ENCODE peak calls at places on chromosomes 6 and 20, in four cellular contexts. S, W, B and N are unnamed samples.

GRCh38 chr6:122491915-122492537 is 20.4 kb upstream of the SERINC1 start:
- DNase-seq in S (no peak), W (peak), B (peak), N (peak)

GRCh38 chr6:136740050-136740974 is 52.0 kb downstream of the MAP3K5 start:
- DNase-seq in S (no peak), W (no peak), B (no peak), N (peak)

GRCh38 chr6:136014454-136015421 is 163.2 kb downstream of the PDE7B start:
- DNase-seq in S (no peak), W (no peak), B (no peak), N (peak)

GRCh38 chr6:30483677-30484279 is 5.5 kb upstream of the HLA-E start:
- DNase-seq in S (peak), W (peak), B (no peak), N (peak)

GRCh38 chr6:24893342-24893850 is 42.4 kb downstream of the RIPOR2 start:
- DNase-seq in S (no peak), W (no peak), B (no peak), N (no peak)

GRCh38 chr20:14336667-14337066 is 745 bp downstream of the FLRT3 start:
- DNase-seq in S (no peak), W (no peak), B (no peak), N (peak)

GRCh38 chr6:23533954-23534725 is 591.9 kb upstream of the NRSN1 start:
- DNase-seq in S (no peak), W (no peak), B (no peak), N (no peak)

GRCh38 chr6:98054453-98054852 is 771.4 kb upstream of the MMS22L start:
- DNase-seq in S (no peak), W (no peak), B (no peak), N (peak)

GRCh38 chr6:133051264-133051663 is 189.9 kb upstream of the EYA4 start:
- DNase-seq in S (no peak), W (no peak), B (no peak), N (peak)

GRCh38 chr6:159214281-159214680 is 45.1 kb downstream of the FNDC1 start:
- DNase-seq in S (no peak), W (no peak), B (no peak), N (no peak)

GRCh38 chr6:13554929-13555333 is 19.5 kb upstream of the SIRT5 start:
- DNase-seq in S (no peak), W (no peak), B (peak), N (peak)
- TF ChIP-seq CHD1 in S (no peak), W (no peak), B (no peak), N (no peak)

GRCh38 chr6:82040405-82041221 is 206.9 kb downstream of the IBTK start:
- DNase-seq in S (peak), W (peak), B (peak), N (peak)

DNA sequence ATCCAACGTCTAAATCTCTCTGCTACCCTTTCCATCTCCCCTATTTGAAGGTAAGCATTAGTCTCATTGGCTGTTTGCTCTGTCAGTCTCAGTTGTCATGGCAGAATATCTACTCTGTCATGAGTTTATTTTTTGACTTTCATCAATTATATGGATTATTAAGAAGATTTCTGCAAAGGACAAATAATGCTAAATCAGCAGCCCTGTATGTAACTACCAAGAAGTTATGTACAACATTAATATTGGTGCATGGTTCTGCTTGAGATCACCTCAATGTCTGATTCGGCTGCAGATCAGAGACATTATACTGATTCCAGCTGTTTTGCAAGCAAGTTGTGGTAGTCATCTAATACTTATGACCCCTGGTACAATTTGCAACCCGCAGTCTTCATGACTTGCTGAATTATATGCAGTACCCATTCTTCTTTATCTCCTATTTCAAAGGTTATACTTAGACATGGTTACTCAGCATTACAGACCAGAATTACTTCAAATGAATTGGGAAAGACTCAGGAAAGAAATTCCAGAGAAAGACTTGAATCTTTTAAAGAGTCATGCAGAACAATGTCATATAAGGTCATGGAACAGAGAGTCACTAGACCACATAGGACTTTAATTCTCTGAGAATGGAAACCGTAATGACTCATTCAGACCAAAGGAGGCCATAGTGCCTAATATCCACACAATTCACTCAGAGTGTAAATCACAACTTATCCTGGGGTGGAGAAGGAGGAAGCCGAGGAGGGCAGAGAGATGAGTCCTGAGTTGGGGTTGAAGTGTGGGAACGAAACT is 201.4 kb downstream of the IBTK start:
- DNase-seq in S (no peak), W (no peak), B (no peak), N (peak)
- TF ChIP-seq CHD1 in S (no peak), W (no peak), B (no peak), N (no peak)

GRCh38 chr6:61809004-61809595 is 476.9 kb downstream of the KHDRBS2 start:
- DNase-seq in S (no peak), W (no peak), B (no peak), N (no peak)
- TF ChIP-seq CHD1 in S (no peak), W (no peak), B (no peak), N (no peak)

DNA sequence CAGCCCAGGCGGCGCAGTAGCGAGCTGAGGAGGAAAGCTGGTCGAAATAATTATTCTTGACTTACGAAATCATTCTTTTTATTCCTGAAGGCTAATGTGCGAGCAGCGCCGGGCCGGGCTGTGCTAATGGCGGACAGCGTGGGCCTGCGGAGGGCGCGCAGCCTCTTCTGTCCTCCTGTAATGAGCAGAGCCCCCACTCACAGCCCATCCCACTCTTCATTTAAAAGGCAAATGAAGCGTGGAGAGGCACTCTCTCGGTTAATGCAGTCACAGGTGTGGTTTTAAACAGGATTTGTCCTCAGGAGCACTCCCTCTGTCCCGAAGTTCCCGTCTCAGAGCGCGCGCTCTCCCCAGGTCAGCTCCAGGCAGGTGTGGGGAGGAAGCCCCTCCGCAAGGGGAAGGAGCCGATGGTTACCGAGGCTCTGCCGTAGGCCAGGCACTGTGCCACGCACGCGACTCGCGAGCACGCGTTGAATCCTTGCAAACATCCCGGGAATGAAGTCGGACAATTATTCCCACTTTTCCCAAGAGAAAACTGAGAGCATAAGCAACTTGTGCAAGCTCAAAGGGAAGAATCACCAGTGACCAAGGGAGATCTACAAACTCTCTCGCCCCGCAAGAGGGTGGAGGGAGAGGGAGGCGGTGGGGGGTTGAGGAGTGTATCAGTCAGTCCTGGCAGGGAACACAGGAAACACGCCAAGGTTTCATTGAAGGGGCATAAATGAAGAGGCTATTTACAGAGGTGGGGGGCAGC is 35.5 kb upstream of the ZFAND3 start:
- DNase-seq in S (no peak), W (no peak), B (peak), N (no peak)
- TF ChIP-seq CHD1 in S (no peak), W (no peak), B (no peak), N (no peak)